ENCODE peak calls at places on chromosomes 1 and 21, in ten cellular contexts. F, C, D, P, L, Q, W, A, O and N are unnamed samples.

GRCh38 chr1:13756557-13757315 is 56.7 kb downstream of the PRDM2 start:
- DNase-seq in A (no peak), L (no peak), P (no peak), F (no peak), Q (no peak), C (no peak), D (no peak), W (no peak), O (no peak), N (no peak)

GRCh38 chr1:113870778-113871177 is 734 bp downstream of the PTPN22 start:
- DNase-seq in A (no peak), C (no peak), Q (no peak), P (no peak), F (no peak), W (no peak), D (no peak), L (no peak), O (no peak), N (no peak)

GRCh38 chr21:42389449-42389835 is 6.4 kb downstream of the TMPRSS3 start:
- DNase-seq in D (no peak), L (peak), P (peak), O (no peak), F (no peak), A (peak), W (no peak), C (no peak), Q (no peak), N (no peak)

GRCh38 chr1:110674337-110675059 is at the start of gene KCNA3:
- DNase-seq in W (no peak), Q (no peak), A (no peak), O (no peak), L (peak), P (peak), F (peak), D (peak), C (no peak), N (peak)

GRCh38 chr1:10063878-10064277 is 31.1 kb downstream of the UBE4B start:
- DNase-seq in L (no peak), A (no peak), W (no peak), O (no peak), P (no peak), D (no peak), F (no peak), C (no peak), Q (no peak), N (no peak)

GRCh38 chr1:7491089-7491817 is 279.8 kb upstream of the VAMP3 start:
- DNase-seq in F (no peak), D (peak), L (no peak), C (no peak), A (no peak), O (no peak), Q (peak), W (no peak), P (no peak), N (no peak)

GRCh38 chr1:203127672-203128611 is at the start of gene ADORA1:
- DNase-seq in L (peak), O (no peak), D (peak), A (peak), F (peak), P (peak), W (peak), Q (peak), C (peak), N (no peak)

GRCh38 chr1:8937701-8938100 is 8.0 kb upstream of the CA6 start:
- DNase-seq in Q (no peak), A (no peak), L (no peak), O (no peak), P (no peak), D (no peak), W (no peak), C (no peak), F (no peak), N (no peak)

GRCh38 chr1:158972841-158973240 is 36.9 kb upstream of the IFI16 start:
- DNase-seq in D (no peak), C (no peak), Q (peak), O (peak), A (no peak), P (peak), F (peak), L (no peak), W (no peak), N (no peak)

GRCh38 chr1:172545349-172546004 is 12.5 kb downstream of the SUCO start:
- DNase-seq in C (no peak), P (no peak), L (no peak), W (no peak), A (no peak), F (no peak), D (no peak), Q (no peak), O (no peak), N (no peak)

GRCh38 chr1:101314244-101314643 is 77.4 kb downstream of the S1PR1 start:
- DNase-seq in P (no peak), F (no peak), A (no peak), C (no peak), O (no peak), Q (peak), D (no peak), L (no peak), W (no peak), N (no peak)

GRCh38 chr1:41730806-41731205 is 187.9 kb downstream of the HIVEP3 start:
- DNase-seq in W (no peak), A (no peak), D (no peak), L (no peak), Q (no peak), P (no peak), O (no peak), F (no peak), C (no peak), N (no peak)

GRCh38 chr1:41727749-41728115 is 191.0 kb downstream of the HIVEP3 start:
- DNase-seq in F (no peak), O (no peak), Q (no peak), W (no peak), P (no peak), C (peak), D (no peak), L (no peak), A (no peak), N (no peak)

GRCh38 chr1:41726899-41727748 is 191.6 kb downstream of the HIVEP3 start:
- DNase-seq in A (no peak), D (peak), L (peak), O (peak), P (no peak), W (no peak), Q (no peak), F (no peak), C (peak), N (no peak)

GRCh38 chr1:41731631-41732030 is 187.1 kb downstream of the HIVEP3 start:
- DNase-seq in W (no peak), P (no peak), O (no peak), Q (peak), F (no peak), L (no peak), C (no peak), A (no peak), D (no peak), N (no peak)

GRCh38 chr1:41728403-41729202 is 190.1 kb downstream of the HIVEP3 start:
- DNase-seq in D (no peak), F (peak), W (no peak), P (no peak), L (no peak), C (no peak), Q (no peak), A (no peak), O (no peak), N (no peak)
- H3K27ac ChIP-seq in D (no peak), F (no peak), W (no peak), P (no peak), L (no peak), C (no peak), Q (no peak), A (no peak), O (no peak), N (no peak)

GRCh38 chr1:25989440-25989839 is 8.4 kb downstream of the PAFAH2 start:
- DNase-seq in C (no peak), L (no peak), F (no peak), P (no peak), O (no peak), A (no peak), Q (no peak), D (no peak), W (no peak), N (no peak)

GRCh38 chr1:25989860-25990650 is 7.8 kb downstream of the PAFAH2 start:
- DNase-seq in O (no peak), P (no peak), F (no peak), W (no peak), L (no peak), A (no peak), C (no peak), Q (peak), D (no peak), N (no peak)

GRCh38 chr1:25990702-25991395 is 7.0 kb downstream of the PAFAH2 start:
- DNase-seq in L (no peak), W (no peak), C (no peak), F (peak), Q (no peak), A (no peak), O (no peak), D (no peak), P (no peak), N (no peak)

GRCh38 chr1:25979210-25979609 is 18.7 kb downstream of the PAFAH2 start:
- DNase-seq in W (no peak), F (no peak), A (peak), O (no peak), Q (no peak), D (no peak), P (no peak), C (no peak), L (no peak), N (no peak)

GRCh38 chr1:25985171-25985570 is 12.7 kb downstream of the PAFAH2 start:
- DNase-seq in C (no peak), D (no peak), L (no peak), P (no peak), O (no peak), Q (no peak), F (no peak), A (no peak), W (no peak), N (no peak)
- H3K27ac ChIP-seq in C (no peak), D (no peak), L (no peak), P (no peak), O (no peak), Q (no peak), F (no peak), A (no peak), W (no peak), N (no peak)

DNA sequence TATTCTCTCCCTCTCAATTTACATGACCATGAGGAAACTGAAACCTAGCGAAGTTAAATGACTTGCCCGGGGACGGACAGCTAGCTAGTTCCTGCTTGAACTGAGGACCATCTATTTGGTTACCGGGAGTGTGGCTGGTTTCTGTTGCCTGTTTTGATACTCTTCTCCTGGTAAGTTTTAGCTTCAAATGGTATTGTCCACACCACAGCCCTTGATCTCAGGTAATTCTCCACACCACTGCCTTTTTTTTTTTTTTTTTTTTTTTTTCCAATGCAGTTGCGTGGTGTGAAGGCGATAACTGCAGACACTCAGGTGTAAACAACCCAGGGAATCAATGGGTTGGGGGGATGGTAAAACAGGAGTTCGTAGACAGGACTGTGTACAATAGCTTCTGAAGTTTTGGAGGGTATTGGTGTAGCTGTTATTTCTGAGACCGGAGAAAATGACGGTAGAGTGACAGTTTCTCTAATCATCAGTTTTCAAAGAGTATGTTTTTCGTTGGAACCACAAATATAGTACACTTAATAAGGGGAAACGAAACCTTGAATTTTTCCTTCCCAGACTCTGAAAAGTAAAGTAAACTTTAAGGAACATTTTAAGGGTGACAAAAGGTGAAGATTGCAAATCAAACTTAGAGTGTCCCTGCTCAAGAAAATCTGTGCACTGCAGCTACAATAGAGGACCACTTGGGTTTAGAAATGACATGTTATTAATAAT is 125.3 kb upstream of the CACYBP start:
- DNase-seq in A (no peak), D (no peak), F (no peak), P (peak), C (no peak), O (no peak), Q (no peak), L (peak), W (no peak), N (no peak)
- H3K27ac ChIP-seq in A (peak), D (no peak), F (no peak), P (no peak), C (no peak), O (no peak), Q (no peak), L (peak), W (no peak), N (no peak)

GRCh38 chr21:34953950-34954349 is 95.2 kb downstream of the RUNX1 start:
- DNase-seq in P (no peak), A (no peak), D (no peak), Q (no peak), L (no peak), F (no peak), O (no peak), C (no peak), W (no peak), N (no peak)

GRCh38 chr21:34949499-34949898 is 99.6 kb downstream of the RUNX1 start:
- DNase-seq in P (no peak), F (no peak), L (no peak), O (no peak), C (no peak), D (no peak), A (no peak), W (no peak), Q (no peak), N (no peak)

GRCh38 chr21:34950980-34951379 is 98.1 kb downstream of the RUNX1 start:
- DNase-seq in W (no peak), P (no peak), C (no peak), D (no peak), O (peak), F (no peak), Q (no peak), A (no peak), L (no peak), N (no peak)

GRCh38 chr21:34949045-34949444 is 100.1 kb downstream of the RUNX1 start:
- DNase-seq in C (no peak), P (no peak), L (no peak), A (no peak), Q (peak), F (no peak), O (no peak), D (no peak), W (no peak), N (no peak)

DNA sequence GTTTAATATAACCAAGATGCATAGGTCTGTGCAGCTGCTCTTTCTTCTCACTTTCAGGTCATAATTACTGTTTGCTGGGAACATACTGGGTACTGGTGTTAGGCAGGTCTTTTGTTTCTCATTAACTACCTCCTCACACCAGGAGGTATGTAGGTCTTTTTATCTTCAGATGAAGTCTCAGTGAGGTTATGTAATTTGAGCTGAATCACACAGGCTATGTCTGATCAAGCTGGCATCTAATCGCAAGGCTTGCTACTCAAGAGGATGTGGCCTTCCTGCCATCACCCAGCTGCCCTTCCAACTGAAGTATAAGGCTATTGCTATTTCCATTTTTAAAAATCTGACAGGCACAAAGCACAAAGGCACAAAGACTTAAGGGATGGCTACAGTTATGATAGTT is 96.4 kb downstream of the RUNX1 start:
- DNase-seq in W (no peak), P (no peak), L (no peak), Q (no peak), O (no peak), C (no peak), A (no peak), F (no peak), D (no peak), N (no peak)
- H3K27ac ChIP-seq in W (no peak), P (no peak), L (no peak), Q (no peak), O (no peak), C (no peak), A (no peak), F (no peak), D (no peak), N (no peak)

GRCh38 chr1:38000233-38000528 is 5.1 kb downstream of the FHL3 start:
- DNase-seq in Q (no peak), F (no peak), O (no peak), A (no peak), P (no peak), W (no peak), C (no peak), L (no peak), D (no peak), N (no peak)

GRCh38 chr1:37998913-37999433 is 6.3 kb downstream of the FHL3 start:
- DNase-seq in Q (no peak), O (no peak), L (no peak), W (no peak), D (no peak), P (no peak), F (no peak), C (no peak), A (no peak), N (no peak)

GRCh38 chr1:38000529-38001453 is 4.5 kb downstream of the FHL3 start:
- DNase-seq in D (peak), C (peak), W (no peak), Q (peak), P (peak), A (no peak), O (peak), L (peak), F (no peak), N (no peak)

GRCh38 chr1:37998089-37998808 is 7.1 kb downstream of the FHL3 start:
- DNase-seq in O (no peak), D (no peak), P (no peak), L (no peak), W (no peak), F (no peak), A (no peak), Q (no peak), C (no peak), N (no peak)

GRCh38 chr1:37999434-38000232 is 5.7 kb downstream of the FHL3 start:
- DNase-seq in D (peak), C (peak), O (peak), L (peak), Q (peak), P (peak), F (no peak), A (no peak), W (no peak), N (peak)
- H3K27ac ChIP-seq in D (peak), C (peak), O (peak), L (peak), Q (peak), P (peak), F (peak), A (peak), W (peak), N (peak)